ENCODE peak calls at places on chromosomes 6 and 20, in nine cellular contexts. D is cardiac muscle cell, V is heart right ventricle, B is transverse colon, U is right lobe of liver, C is body of pancreas, Q is A673, X is T-helper 17 cell, Z is IMR-90. N is an unnamed sample. For H3K9me3, the result is how much of the 10 kb centered on the place peaks cover.

GRCh38 chr6:154157706-154158105 is 118.7 kb downstream of the OPRM1 start:
- DNase-seq in D (no peak), V (no peak), B (no peak), U (peak), C (no peak), Q (no peak), X (no peak), Z (no peak), N (no peak)

GRCh38 chr6:129340983-129341382 is 369.0 kb downstream of the ARHGAP18 start:
- DNase-seq in D (no peak), V (peak), B (no peak), U (no peak), C (no peak), Q (no peak), X (no peak), Z (peak), N (peak)

GRCh38 chr20:23147964-23148720 is 62.0 kb upstream of the CD93 start:
- DNase-seq in D (no peak), V (no peak), B (no peak), U (peak), C (peak), Q (peak), X (no peak), Z (peak), N (peak)

GRCh38 chr6:150567823-150568383 is 31.8 kb upstream of the PLEKHG1 start:
- DNase-seq in D (peak), V (peak), B (no peak), U (no peak), C (no peak), Q (peak), X (no peak), Z (no peak), N (peak)

GRCh38 chr6:24547243-24547642 is 52.5 kb downstream of the ALDH5A1 start:
- DNase-seq in D (peak), V (no peak), B (no peak), U (no peak), C (no peak), Q (peak), X (no peak), Z (no peak), N (peak)

GRCh38 chr6:134495893-134496253 is 178.0 kb upstream of the SGK1 start:
- DNase-seq in D (no peak), V (no peak), B (no peak), U (no peak), C (no peak), Q (no peak), X (no peak), Z (no peak), N (no peak)

GRCh38 chr20:63932606-63933160 is 23.5 kb downstream of the UCKL1 start:
- DNase-seq in D (no peak), V (no peak), B (no peak), U (no peak), C (no peak), Q (no peak), X (no peak), Z (no peak), N (no peak)

GRCh38 chr20:49739042-49739441 is 25.4 kb upstream of the B4GALT5 start:
- DNase-seq in D (no peak), V (no peak), B (no peak), U (no peak), C (no peak), Q (no peak), X (no peak), Z (no peak), N (no peak)

GRCh38 chr6:167078745-167079144 is 44.2 kb upstream of the CCR6 start:
- DNase-seq in D (no peak), V (no peak), B (no peak), U (no peak), C (no peak), Q (no peak), X (no peak), Z (no peak), N (no peak)

GRCh38 chr6:92024071-92024470 is 1395.3 kb downstream of the EPHA7 start:
- DNase-seq in D (no peak), V (no peak), B (no peak), U (no peak), C (no peak), Q (no peak), X (no peak), Z (no peak), N (no peak)

GRCh38 chr6:34692280-34692679 is 4.3 kb downstream of the ILRUN start:
- DNase-seq in D (no peak), V (no peak), B (no peak), U (no peak), C (no peak), Q (no peak), X (no peak), Z (no peak), N (no peak)

GRCh38 chr20:32387262-32387661 is 29.1 kb downstream of the ASXL1 start:
- DNase-seq in D (no peak), V (no peak), B (no peak), U (no peak), C (no peak), Q (no peak), X (no peak), Z (peak), N (no peak)

GRCh38 chr6:48664850-48665249 is 553.9 kb upstream of the PTCHD4 start:
- DNase-seq in D (no peak), V (no peak), B (no peak), U (no peak), C (no peak), Q (no peak), X (no peak), Z (peak), N (no peak)

GRCh38 chr6:152246554-152247337 is 390.4 kb downstream of the SYNE1 start:
- DNase-seq in D (peak), V (no peak), B (no peak), U (no peak), C (no peak), Q (no peak), X (no peak), Z (peak), N (no peak)

GRCh38 chr6:1724616-1725015 is 114.9 kb downstream of the FOXC1 start:
- DNase-seq in D (no peak), V (peak), B (peak), U (peak), C (peak), Q (no peak), X (no peak), Z (no peak), N (no peak)

GRCh38 chr6:42009844-42010184 is 40.5 kb upstream of the TAF8 start:
- DNase-seq in D (no peak), V (no peak), B (no peak), U (no peak), C (no peak), Q (no peak), X (no peak), Z (no peak), N (no peak)

GRCh38 chr20:58850693-58851174 is at the start of gene GNAS-AS1:
- DNase-seq in D (peak), V (peak), B (peak), U (no peak), C (peak), Q (peak), X (peak), Z (peak), N (peak)
- H3K9me3 ChIP-seq in D (under half), V (under half), B (under half), U (under half), C (under half), Q (under half), X (under half), Z (under half), N (under half)

GRCh38 chr6:19394051-19394450 is 443.1 kb upstream of the ID4 start:
- DNase-seq in D (no peak), V (no peak), B (no peak), U (no peak), C (no peak), Q (no peak), X (no peak), Z (no peak), N (no peak)

GRCh38 chr6:19394687-19395086 is 442.5 kb upstream of the ID4 start:
- DNase-seq in D (no peak), V (no peak), B (no peak), U (no peak), C (no peak), Q (no peak), X (no peak), Z (no peak), N (no peak)

GRCh38 chr6:19395316-19395715 is 441.9 kb upstream of the ID4 start:
- DNase-seq in D (no peak), V (no peak), B (no peak), U (no peak), C (no peak), Q (no peak), X (no peak), Z (no peak), N (no peak)

DNA sequence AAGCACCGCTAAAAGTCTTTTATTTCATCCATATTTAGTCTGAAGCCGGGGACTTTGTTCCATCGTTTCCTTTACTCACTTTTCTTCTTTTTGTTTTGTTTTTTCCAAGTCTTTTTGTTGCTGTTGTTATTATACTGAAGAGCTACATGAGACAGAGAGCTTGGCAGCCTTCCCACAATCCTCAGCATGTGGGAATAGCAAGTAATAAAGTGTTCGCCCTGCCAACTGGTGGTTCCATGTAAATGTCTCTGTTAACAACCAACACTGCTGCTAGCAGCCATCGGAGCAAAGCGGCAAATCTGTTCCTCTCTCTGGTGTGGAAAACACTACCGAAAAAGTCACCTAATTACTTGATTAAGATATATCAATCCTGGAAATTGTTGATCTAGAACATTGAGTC is 437.8 kb upstream of the ID4 start:
- DNase-seq in D (no peak), V (no peak), B (no peak), U (no peak), C (no peak), Q (peak), X (no peak), Z (peak), N (peak)
- H3K9me3 ChIP-seq in D (under half), V (under half), B (under half), U (under half), C (under half), Q (under half), X (under half), Z (under half), N (under half)

DNA sequence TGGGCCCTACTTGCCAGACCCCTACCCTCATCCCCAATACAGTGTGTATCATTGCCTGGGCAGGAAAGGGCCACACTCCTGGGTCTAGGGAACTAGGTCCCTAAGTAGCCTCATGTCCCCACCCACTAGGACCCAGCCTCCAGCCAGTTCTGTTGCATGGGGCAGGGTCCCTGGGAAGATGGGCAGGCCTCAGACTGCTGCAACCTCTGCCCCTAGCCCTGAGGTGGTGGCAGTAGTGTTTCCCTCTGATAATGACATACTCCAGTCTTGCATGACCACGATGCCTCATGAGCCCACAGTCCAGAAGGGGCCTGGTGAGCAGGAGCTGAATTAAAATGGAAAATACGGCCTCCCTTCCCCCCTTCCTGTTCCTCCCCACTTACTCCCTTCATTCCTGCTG is 35.9 kb upstream of the SCRT2 start:
- DNase-seq in D (no peak), V (no peak), B (no peak), U (no peak), C (no peak), Q (no peak), X (no peak), Z (no peak), N (no peak)
- H3K9me3 ChIP-seq in D (under half), V (under half), B (under half), U (under half), C (under half), Q (under half), X (under half), Z (under half), N (under half)

GRCh38 chr6:81853975-81854374 is 101.5 kb upstream of the TENT5A start:
- DNase-seq in D (no peak), V (no peak), B (no peak), U (no peak), C (no peak), Q (no peak), X (no peak), Z (no peak), N (no peak)

GRCh38 chr6:81854474-81854873 is 102.0 kb upstream of the TENT5A start:
- DNase-seq in D (no peak), V (no peak), B (no peak), U (no peak), C (no peak), Q (no peak), X (no peak), Z (no peak), N (no peak)

GRCh38 chr6:81844686-81845085 is 92.2 kb upstream of the TENT5A start:
- DNase-seq in D (no peak), V (no peak), B (no peak), U (no peak), C (no peak), Q (no peak), X (no peak), Z (peak), N (no peak)

GRCh38 chr6:81847866-81848265 is 95.4 kb upstream of the TENT5A start:
- DNase-seq in D (no peak), V (no peak), B (no peak), U (no peak), C (no peak), Q (no peak), X (no peak), Z (no peak), N (no peak)

DNA sequence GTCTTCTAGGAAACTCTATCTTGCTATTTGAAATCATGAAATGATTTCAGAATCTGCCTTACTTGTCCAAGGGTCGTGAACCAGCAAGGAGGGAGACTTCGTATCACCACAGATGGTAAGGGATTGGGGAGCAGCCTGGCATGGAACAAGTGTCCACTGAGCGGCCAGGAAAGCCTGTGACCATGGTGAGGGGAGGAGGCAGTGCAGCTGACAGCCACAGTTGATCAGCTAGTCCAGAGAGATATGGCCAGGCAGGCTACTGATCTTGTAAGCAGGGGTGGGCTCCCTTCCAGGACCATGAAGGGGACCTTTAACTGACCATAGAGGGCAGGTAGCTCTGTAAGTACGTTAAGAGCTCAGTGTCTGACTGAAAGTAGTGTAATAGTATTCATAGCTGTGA is 96.8 kb upstream of the TENT5A start:
- DNase-seq in D (no peak), V (no peak), B (no peak), U (no peak), C (no peak), Q (no peak), X (no peak), Z (no peak), N (no peak)
- H3K9me3 ChIP-seq in D (under half), V (under half), B (under half), U (under half), C (under half), Q (under half), X (under half), Z (under half), N (under half)

GRCh38 chr6:28090902-28091586 is 10.7 kb downstream of the ZNF165 start:
- DNase-seq in D (no peak), V (peak), B (no peak), U (no peak), C (no peak), Q (peak), X (no peak), Z (no peak), N (no peak)
- H3K9me3 ChIP-seq in D (under half), V (under half), B (under half), U (under half), C (under half), Q (under half), X (under half), Z (under half), N (under half)

GRCh38 chr20:8361779-8362178 is 229.7 kb downstream of the PLCB1 start:
- DNase-seq in D (no peak), V (no peak), B (no peak), U (no peak), C (no peak), Q (no peak), X (no peak), Z (no peak), N (no peak)
- H3K9me3 ChIP-seq in D (under half), V (under half), B (under half), U (under half), C (under half), Q (under half), X (under half), Z (under half), N (under half)

GRCh38 chr6:170152111-170152926 is 138.6 kb downstream of the DLL1 start:
- DNase-seq in D (no peak), V (no peak), B (peak), U (peak), C (peak), Q (no peak), X (no peak), Z (no peak), N (no peak)
- H3K9me3 ChIP-seq in D (under half), V (under half), B (under half), U (under half), C (under half), Q (under half), X (under half), Z (under half), N (under half)

DNA sequence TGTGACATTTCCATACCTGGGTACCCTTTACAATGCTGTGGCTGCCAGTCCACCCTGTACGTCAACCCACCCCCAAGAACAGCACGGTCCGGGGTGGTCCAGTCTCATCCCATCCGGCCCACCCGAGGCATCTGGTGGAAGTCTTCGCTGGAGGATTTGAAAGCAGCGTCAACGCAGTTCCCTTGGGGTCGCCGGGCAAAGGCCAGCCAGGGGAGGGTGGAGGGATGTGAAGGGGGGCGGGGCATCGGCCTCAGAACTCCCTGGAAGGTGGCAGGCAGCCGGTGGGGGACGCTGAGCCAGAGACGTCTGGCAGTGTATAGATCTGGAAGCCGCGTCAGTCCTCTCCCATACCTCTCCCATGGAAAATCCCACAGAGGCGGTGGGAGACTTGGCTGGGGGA is 1944.0 kb upstream of the DEFB115 start:
- DNase-seq in D (no peak), V (no peak), B (no peak), U (no peak), C (no peak), Q (no peak), X (no peak), Z (no peak), N (no peak)
- H3K9me3 ChIP-seq in D (under half), V (under half), B (under half), U (under half), C (under half), Q (under half), X (under half), Z (under half), N (under half)

N was measured in MG63.